ENCODE peak calls at places on chromosomes 6 and 20, in eight cellular contexts. One of them, this sample, is unnamed.

GRCh38 chr20:37342231-37343177 is 3.4 kb upstream of the SRC start:
- DNase-seq in T-cell: no peak
- DNase-seq in NCI-H774: no peak
- DNase-seq in left colon: no peak
- DNase-seq in stimulated activated CD4-positive, alpha-beta T cell treated with anti-CD3 and anti-CD28 coated beads, Interleukin-15, amount 100 ng/mL, for 48 hours: no peak
- DNase-seq in mucosa of descending colon: no peak
- DNase-seq in A549: peak; percentile 48
- DNase-seq in activated CD4-positive, alpha-beta T cell treated with anti-CD3 and anti-CD28 coated beads for 48 hours: no peak
- DNase-seq in this sample: peak; percentile 38

GRCh38 chr6:24825130-24825630 is 26.5 kb upstream of the ARMH2 start:
- DNase-seq in NCI-H774: no peak
- DNase-seq in mucosa of descending colon: no peak
- DNase-seq in A549: no peak
- DNase-seq in left colon: no peak
- DNase-seq in stimulated activated CD4-positive, alpha-beta T cell treated with anti-CD3 and anti-CD28 coated beads, Interleukin-15, amount 100 ng/mL, for 48 hours: no peak
- DNase-seq in T-cell: no peak
- DNase-seq in activated CD4-positive, alpha-beta T cell treated with anti-CD3 and anti-CD28 coated beads for 48 hours: no peak
- DNase-seq in this sample: no peak

GRCh38 chr6:133553652-133554051 is 312.5 kb downstream of the EYA4 start:
- DNase-seq in mucosa of descending colon: no peak
- DNase-seq in left colon: peak; percentile 38
- DNase-seq in NCI-H774: peak; percentile 66
- DNase-seq in activated CD4-positive, alpha-beta T cell treated with anti-CD3 and anti-CD28 coated beads for 48 hours: peak; percentile 20
- DNase-seq in stimulated activated CD4-positive, alpha-beta T cell treated with anti-CD3 and anti-CD28 coated beads, Interleukin-15, amount 100 ng/mL, for 48 hours: no peak
- DNase-seq in A549: no peak
- DNase-seq in T-cell: no peak
- DNase-seq in this sample: peak; percentile 73

GRCh38 chr6:38378801-38379200 is 260.9 kb downstream of the BTBD9 start:
- DNase-seq in mucosa of descending colon: no peak
- DNase-seq in A549: no peak
- DNase-seq in activated CD4-positive, alpha-beta T cell treated with anti-CD3 and anti-CD28 coated beads for 48 hours: no peak
- DNase-seq in left colon: no peak
- DNase-seq in NCI-H774: no peak
- DNase-seq in T-cell: no peak
- DNase-seq in stimulated activated CD4-positive, alpha-beta T cell treated with anti-CD3 and anti-CD28 coated beads, Interleukin-15, amount 100 ng/mL, for 48 hours: no peak
- DNase-seq in this sample: no peak

GRCh38 chr6:50850860-50851259 is 32.2 kb downstream of the TFAP2B start:
- DNase-seq in left colon: no peak
- DNase-seq in stimulated activated CD4-positive, alpha-beta T cell treated with anti-CD3 and anti-CD28 coated beads, Interleukin-15, amount 100 ng/mL, for 48 hours: no peak
- DNase-seq in T-cell: no peak
- DNase-seq in NCI-H774: no peak
- DNase-seq in mucosa of descending colon: no peak
- DNase-seq in activated CD4-positive, alpha-beta T cell treated with anti-CD3 and anti-CD28 coated beads for 48 hours: no peak
- DNase-seq in A549: no peak
- DNase-seq in this sample: no peak

GRCh38 chr20:51382111-51382985 is 160.2 kb downstream of the NFATC2 start:
- DNase-seq in NCI-H774: no peak
- DNase-seq in activated CD4-positive, alpha-beta T cell treated with anti-CD3 and anti-CD28 coated beads for 48 hours: no peak
- DNase-seq in stimulated activated CD4-positive, alpha-beta T cell treated with anti-CD3 and anti-CD28 coated beads, Interleukin-15, amount 100 ng/mL, for 48 hours: no peak
- DNase-seq in A549: no peak
- DNase-seq in mucosa of descending colon: no peak
- DNase-seq in T-cell: no peak
- DNase-seq in left colon: no peak
- DNase-seq in this sample: no peak

GRCh38 chr6:93295631-93296030 is 123.7 kb downstream of the EPHA7 start:
- DNase-seq in activated CD4-positive, alpha-beta T cell treated with anti-CD3 and anti-CD28 coated beads for 48 hours: no peak
- DNase-seq in A549: no peak
- DNase-seq in T-cell: no peak
- DNase-seq in stimulated activated CD4-positive, alpha-beta T cell treated with anti-CD3 and anti-CD28 coated beads, Interleukin-15, amount 100 ng/mL, for 48 hours: no peak
- DNase-seq in NCI-H774: no peak
- DNase-seq in left colon: no peak
- DNase-seq in mucosa of descending colon: no peak
- DNase-seq in this sample: no peak

GRCh38 chr6:158645064-158646022 is 800 bp upstream of the DYNLT1 start:
- DNase-seq in activated CD4-positive, alpha-beta T cell treated with anti-CD3 and anti-CD28 coated beads for 48 hours: peak; percentile 57
- DNase-seq in mucosa of descending colon: no peak
- DNase-seq in A549: no peak
- DNase-seq in NCI-H774: no peak
- DNase-seq in T-cell: no peak
- DNase-seq in stimulated activated CD4-positive, alpha-beta T cell treated with anti-CD3 and anti-CD28 coated beads, Interleukin-15, amount 100 ng/mL, for 48 hours: no peak
- DNase-seq in left colon: no peak
- DNase-seq in this sample: no peak

This sample was measured in GM23248.